ENCODE peak calls at places on chromosomes 4 and X, in five cellular contexts. N, E, Y, W and T are unnamed samples.

GRCh38 chr4:168769416-168769815 is 240.6 kb downstream of the CBR4 start:
- DNase-seq in N (no peak), E (no peak), Y (peak; percentile 44), W (no peak), T (no peak)

GRCh38 chr4:2698504-2698903 is 57.6 kb downstream of the TNIP2 start:
- DNase-seq in N (no peak), E (no peak), Y (no peak), W (no peak), T (no peak)

GRCh38 chr4:147714575-147715401 is 17.1 kb upstream of the ARHGAP10 start:
- DNase-seq in N (no peak), E (no peak), Y (no peak), W (peak; percentile 70), T (no peak)

GRCh38 chr4:17781072-17781830 is at the start of gene FAM184B:
- DNase-seq in N (no peak), E (no peak), Y (no peak), W (no peak), T (no peak)

GRCh38 chrX:2879670-2880069 is 49.5 kb downstream of the ARSD start:
- DNase-seq in N (no peak), E (no peak), Y (no peak), W (no peak), T (no peak)

GRCh38 chrX:23003121-23003520 is 3.4 kb downstream of the DDX53 start:
- DNase-seq in N (no peak), E (no peak), Y (no peak), W (peak; percentile 17), T (no peak)

GRCh38 chrX:2635366-2635765 is 55.7 kb upstream of the CD99 start:
- DNase-seq in N (no peak), E (no peak), Y (no peak), W (no peak), T (no peak)

GRCh38 chrX:24169211-24169610 is 19.7 kb downstream of the ZFX start:
- DNase-seq in N (no peak), E (no peak), Y (no peak), W (no peak), T (no peak)

GRCh38 chr4:150337709-150338108 is 244.2 kb upstream of the MAB21L2 start:
- DNase-seq in N (no peak), E (no peak), Y (no peak), W (peak; percentile 9), T (no peak)

GRCh38 chrX:115067812-115068211 is 50.4 kb upstream of the IL13RA2 start:
- DNase-seq in N (no peak), E (no peak), Y (no peak), W (no peak), T (no peak)

GRCh38 chr4:15765910-15766703 is 12.0 kb upstream of the CD38 start:
- DNase-seq in N (peak; percentile 45), E (peak; percentile 0), Y (no peak), W (no peak), T (no peak)

GRCh38 chr4:101169044-101170014 is 178.0 kb downstream of the PPP3CA start:
- DNase-seq in N (peak; percentile 68), E (peak; percentile 19), Y (peak; percentile 47), W (no peak), T (peak; percentile 72)

GRCh38 chr4:3286335-3287175 is 6.3 kb upstream of the RGS12 start:
- DNase-seq in N (peak; percentile 56), E (no peak), Y (peak; percentile 7), W (no peak), T (no peak)

GRCh38 chr4:94038195-94038594 is 169.5 kb upstream of the SMARCAD1 start:
- DNase-seq in N (no peak), E (no peak), Y (no peak), W (no peak), T (no peak)

GRCh38 chrX:136221851-136222513 is 29.2 kb downstream of the MAP7D3 start:
- DNase-seq in N (no peak), E (no peak), Y (no peak), W (no peak), T (no peak)

GRCh38 chr4:70623301-70623700 is 5.2 kb upstream of the ENAM start:
- DNase-seq in N (no peak), E (no peak), Y (no peak), W (no peak), T (no peak)

GRCh38 chrX:26851981-26852380 is 611.2 kb downstream of the PPP4R3C start:
- DNase-seq in N (peak; percentile 52), E (no peak), Y (no peak), W (peak; percentile 28), T (peak; percentile 6)

GRCh38 chrX:19776753-19777152 is 110.6 kb downstream of the SH3KBP1 start:
- DNase-seq in N (no peak), E (peak; percentile 0), Y (no peak), W (no peak), T (no peak)

GRCh38 chr4:114606240-114606639 is 7.6 kb downstream of the UGT8 start:
- DNase-seq in N (no peak), E (no peak), Y (no peak), W (no peak), T (no peak)

GRCh38 chrX:63503541-63503940 is 152.4 kb upstream of the SPIN4 start:
- DNase-seq in N (no peak), E (no peak), Y (no peak), W (peak; percentile 0), T (no peak)